ENCODE peak calls at places on chromosomes 11 and 22, in nine cellular contexts. S is WTC11, V is lower leg skin, Z is endodermal cell, M is cardiac muscle cell, Y is MCF 10A, O is BJ, E is kidney epithelial cell, W is HepG2. L is an unnamed sample.
A peak's percentile ranks its signal among the peaks of the same experiment; 100 is the strongest.

GRCh38 chr11:62507023-62507422 is 39.6 kb downstream of the AHNAK start:
- DNase-seq in W (no peak), Z (no peak), V (no peak), S (no peak), E (no peak), M (no peak), Y (no peak), O (no peak), L (no peak)

GRCh38 chr11:67436459-67437081 is 912 bp downstream of the PTPRCAP start:
- DNase-seq in Z (peak; percentile 81), E (no peak), M (peak; percentile 22), O (no peak), Y (no peak), S (peak; percentile 75), V (no peak), W (no peak), L (no peak)

GRCh38 chr11:113387605-113388211 is at the start of gene ANKK1:
- DNase-seq in V (peak; percentile 81), W (no peak), O (no peak), E (no peak), Z (peak; percentile 92), M (no peak), S (peak; percentile 80), Y (peak; percentile 39), L (no peak)

GRCh38 chr11:109641549-109641948 is 219.6 kb downstream of the C11orf87 start:
- DNase-seq in E (no peak), O (no peak), V (no peak), S (peak; percentile 53), W (peak; percentile 3), Y (peak; percentile 48), Z (peak; percentile 83), M (peak; percentile 62), L (no peak)

GRCh38 chr11:92311616-92312449 is 87.2 kb downstream of the FAT3 start:
- DNase-seq in S (no peak), E (no peak), W (no peak), M (peak; percentile 67), Y (peak; percentile 59), V (no peak), O (no peak), Z (peak; percentile 61), L (no peak)

GRCh38 chr11:64894070-64894811 is 15.8 kb upstream of the EHD1 start:
- DNase-seq in S (peak; percentile 95), W (peak; percentile 76), Y (peak; percentile 79), Z (peak; percentile 98), M (peak; percentile 76), O (no peak), E (no peak), V (peak; percentile 97), L (peak; percentile 87)

GRCh38 chr11:62689421-62690183 is at the start of gene LRRN4CL:
- DNase-seq in E (no peak), W (no peak), O (peak; percentile 91), M (peak; percentile 89), Z (no peak), Y (peak; percentile 83), V (peak; percentile 97), S (no peak), L (peak; percentile 59)

GRCh38 chr22:44639891-44640617 is 62.0 kb upstream of the PRR5 start:
- DNase-seq in E (no peak), S (no peak), Z (no peak), O (no peak), V (no peak), M (no peak), W (no peak), Y (no peak), L (no peak)

GRCh38 chr11:14290422-14290821 is 68.6 kb downstream of the RRAS2 start:
- DNase-seq in S (no peak), V (no peak), Y (no peak), W (no peak), Z (no peak), M (no peak), E (no peak), O (no peak), L (no peak)

GRCh38 chr11:19725379-19726079 is 12.9 kb downstream of the NAV2 start:
- DNase-seq in V (no peak), Y (no peak), S (no peak), E (no peak), M (no peak), Z (no peak), W (no peak), O (no peak), L (peak; percentile 67)

GRCh38 chr11:100918551-100919500 is 210.8 kb downstream of the PGR start:
- DNase-seq in V (no peak), O (no peak), M (peak; percentile 35), Y (peak; percentile 51), S (no peak), Z (no peak), W (no peak), E (no peak), L (peak; percentile 73)

GRCh38 chr22:44809456-44809855 is 57.1 kb downstream of the ARHGAP8 start:
- DNase-seq in Y (no peak), S (no peak), M (no peak), V (no peak), O (no peak), W (no peak), E (no peak), Z (peak; percentile 37), L (no peak)

GRCh38 chr11:82906236-82906635 is 4.7 kb downstream of the DDIAS start:
- DNase-seq in M (peak; percentile 56), Z (no peak), E (no peak), O (no peak), V (no peak), W (peak; percentile 26), S (no peak), Y (peak; percentile 40), L (no peak)

GRCh38 chr11:65111537-65112225 is at the start of gene TM7SF2:
- DNase-seq in W (peak; percentile 93), Z (peak; percentile 98), Y (peak; percentile 96), E (no peak), O (peak; percentile 49), V (peak; percentile 99), M (peak; percentile 92), S (peak; percentile 97), L (peak; percentile 97)

DNA sequence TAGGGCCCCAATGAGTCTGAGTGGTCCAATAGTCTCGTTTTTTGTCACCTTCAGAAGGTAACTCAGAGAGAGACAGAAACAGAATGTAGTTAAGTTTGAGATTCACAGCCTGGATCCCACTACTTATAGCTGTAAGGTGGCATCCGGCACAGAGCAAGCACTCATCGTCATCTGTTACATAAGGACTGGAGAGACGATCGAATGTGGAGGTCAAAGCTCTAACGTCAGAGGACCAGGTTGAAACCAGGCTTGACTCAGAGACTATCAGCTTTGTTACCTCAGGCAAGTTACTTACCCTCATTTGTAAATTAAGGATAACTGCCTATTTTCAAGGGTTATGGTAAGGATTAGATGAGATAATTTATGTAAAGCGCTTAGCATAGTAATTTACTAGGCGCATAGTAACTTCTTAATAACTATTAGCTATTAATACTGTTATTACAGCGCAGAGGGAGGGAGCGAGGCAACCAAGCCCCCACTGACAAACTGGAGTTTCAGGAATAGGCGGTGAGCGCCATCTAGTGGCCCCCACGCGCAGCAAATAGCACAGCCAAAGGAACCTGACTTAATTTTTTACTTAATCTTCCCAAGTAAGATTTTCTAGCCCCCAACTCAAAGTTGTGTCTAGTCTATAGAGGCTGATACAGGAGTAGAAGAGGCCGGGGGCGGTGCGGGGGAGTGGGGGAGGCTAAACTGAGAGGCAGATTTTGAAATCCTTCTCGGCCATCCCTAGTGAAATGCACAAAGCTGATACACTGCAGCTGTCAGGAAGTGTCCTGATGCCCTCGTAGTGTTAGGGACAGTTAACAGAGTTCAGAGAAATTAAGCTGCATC is 29.0 kb upstream of the API5 start:
- DNase-seq in Y (peak; percentile 48), E (no peak), M (peak; percentile 52), V (peak; percentile 87), Z (peak; percentile 78), S (peak; percentile 60), O (no peak), W (peak; percentile 9), L (no peak)
- TF ChIP-seq CTCF in Y (peak; percentile 91), E (peak; percentile 88), M (peak; percentile 92), V (no peak), Z (peak; percentile 98), S (peak; percentile 93), O (peak; percentile 88), W (peak; percentile 80), L (peak; percentile 50)

GRCh38 chr11:68643576-68643975 is 40.8 kb upstream of the GAL start:
- DNase-seq in W (no peak), O (no peak), Y (no peak), Z (no peak), S (no peak), M (peak; percentile 41), V (peak; percentile 31), E (no peak), L (no peak)
- TF ChIP-seq CTCF in W (peak; percentile 43), O (peak; percentile 6), Y (no peak), Z (no peak), S (no peak), M (no peak), V (no peak), E (peak; percentile 26), L (no peak)

DNA sequence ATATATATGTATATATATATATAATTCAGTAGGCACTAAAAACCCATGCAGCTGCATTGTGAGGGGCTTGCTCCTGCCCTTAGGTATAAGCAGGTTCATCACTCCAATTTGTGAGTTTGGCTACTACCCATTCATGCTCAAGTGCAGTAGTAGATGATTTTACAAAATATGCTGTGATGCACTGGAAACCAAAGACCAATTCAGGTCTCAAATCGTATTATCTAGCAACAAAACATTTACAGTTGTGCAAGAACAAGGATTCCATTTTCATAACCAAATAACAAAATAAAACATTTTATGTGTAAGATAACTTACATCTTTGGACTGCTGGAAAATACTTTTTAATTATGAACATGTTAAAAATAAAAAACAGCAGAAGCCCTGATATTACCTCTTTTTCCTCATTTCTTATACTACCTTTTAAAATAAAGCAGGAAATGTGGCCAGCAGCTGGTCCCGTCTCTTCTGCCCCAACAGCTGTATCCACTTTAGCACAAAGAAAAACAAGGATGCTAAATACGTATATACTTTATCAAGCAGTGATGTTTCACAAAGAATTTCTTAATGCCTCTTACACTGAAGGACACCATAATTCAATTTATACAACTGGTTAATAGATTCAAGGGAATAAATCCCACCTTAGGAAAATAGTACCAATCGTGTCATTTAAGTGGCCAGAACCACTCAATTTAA is 2.8 kb downstream of the CREBZF start:
- DNase-seq in Y (no peak), W (no peak), E (no peak), M (peak; percentile 32), S (no peak), Z (no peak), V (no peak), O (no peak), L (no peak)
- TF ChIP-seq CTCF in Y (no peak), W (no peak), E (no peak), M (no peak), S (no peak), Z (no peak), V (no peak), O (no peak), L (no peak)

DNA sequence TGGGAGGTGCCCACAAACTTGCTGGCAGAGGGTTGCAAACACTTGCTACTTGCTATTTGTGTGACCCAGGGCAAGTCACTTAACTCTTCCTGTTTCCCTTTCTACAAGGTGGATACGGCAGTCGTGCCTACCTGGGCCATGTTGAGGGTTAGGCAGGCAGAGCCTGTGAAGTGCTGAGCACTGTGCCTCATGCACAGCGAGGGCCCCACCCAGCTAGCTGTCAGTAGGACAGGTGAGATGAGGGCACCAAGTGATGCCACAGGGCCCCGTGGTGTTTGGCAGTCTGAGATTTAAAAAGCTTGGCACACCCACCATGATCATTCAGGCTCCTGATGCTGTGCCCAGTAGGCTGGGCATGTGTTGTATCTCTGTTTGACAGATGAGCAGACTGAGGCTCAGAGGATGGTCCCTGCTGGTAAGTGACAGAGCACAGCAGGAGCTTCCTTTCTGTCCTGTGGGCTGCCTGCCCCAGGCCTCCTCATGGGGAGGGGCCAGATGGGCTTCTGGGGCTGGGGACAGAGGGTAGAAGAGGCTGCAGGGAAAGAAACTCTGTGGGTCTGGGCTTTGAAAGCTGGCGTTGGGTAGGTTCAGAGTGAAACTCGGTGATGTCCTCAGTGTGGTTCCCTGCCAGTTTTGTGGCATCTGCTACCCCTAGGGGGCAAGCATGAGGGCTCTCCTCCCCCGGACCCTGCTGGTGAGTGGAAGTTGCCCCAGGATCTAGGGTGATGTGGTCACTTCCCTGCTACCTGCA is 59.3 kb downstream of the TSPAN18 start:
- DNase-seq in M (no peak), V (no peak), S (peak; percentile 34), Z (peak; percentile 81), E (no peak), Y (no peak), O (no peak), W (no peak), L (no peak)
- TF ChIP-seq CTCF in M (peak; percentile 15), V (no peak), S (no peak), Z (peak; percentile 75), E (peak; percentile 20), Y (no peak), O (peak; percentile 8), W (no peak), L (no peak)